ENCODE peak calls at places on chromosomes 4 and X, in five cellular contexts. D, S, L, C and G are unnamed samples.

GRCh38 chrX:115679460-115679859 is 118.5 kb downstream of the PLS3 start:
- DNase-seq in D (peak), S (peak), L (peak), C (peak), G (peak)

GRCh38 chrX:24005867-24006266 is 21.1 kb downstream of the KLHL15 start:
- DNase-seq in D (no peak), S (no peak), L (no peak), C (no peak), G (no peak)

GRCh38 chr4:87219648-87220093 is 747 bp downstream of the KLHL8 start:
- DNase-seq in D (peak), S (no peak), L (no peak), C (peak), G (peak)

GRCh38 chrX:20594985-20595384 is 328.3 kb upstream of the RPS6KA3 start:
- DNase-seq in D (peak), S (no peak), L (no peak), C (no peak), G (no peak)

GRCh38 chr4:184408021-184408710 is 66.2 kb downstream of the IRF2 start:
- DNase-seq in D (no peak), S (peak), L (no peak), C (no peak), G (no peak)

GRCh38 chr4:121278811-121279368 is 101.9 kb downstream of the QRFPR start:
- DNase-seq in D (no peak), S (no peak), L (no peak), C (no peak), G (no peak)

GRCh38 chrX:9539611-9540387 is 74.9 kb downstream of the TBL1X start:
- DNase-seq in D (no peak), S (no peak), L (no peak), C (no peak), G (peak)

GRCh38 chr4:107835409-107835808 is 10.7 kb downstream of the SGMS2 start:
- DNase-seq in D (no peak), S (no peak), L (no peak), C (no peak), G (no peak)

GRCh38 chrX:101206471-101206870 is 13.1 kb upstream of the DRP2 start:
- DNase-seq in D (peak), S (peak), L (peak), C (peak), G (peak)

GRCh38 chr4:79917246-79917645 is 155.8 kb downstream of the ANTXR2 start:
- DNase-seq in D (peak), S (peak), L (peak), C (peak), G (peak)

GRCh38 chr4:7830747-7831146 is 108.9 kb downstream of the AFAP1 start:
- DNase-seq in D (no peak), S (no peak), L (no peak), C (no peak), G (no peak)
- TF ChIP-seq POLR2A in D (no peak), S (no peak), L (no peak), C (no peak), G (no peak)

GRCh38 chr4:83929550-83929949 is 393.6 kb downstream of the GPAT3 start:
- DNase-seq in D (no peak), S (no peak), L (no peak), C (no peak), G (no peak)

GRCh38 chr4:83931659-83932058 is 395.8 kb downstream of the GPAT3 start:
- DNase-seq in D (no peak), S (no peak), L (no peak), C (no peak), G (no peak)

GRCh38 chr4:83932996-83933395 is 397.1 kb downstream of the GPAT3 start:
- DNase-seq in D (no peak), S (no peak), L (no peak), C (no peak), G (no peak)
- TF ChIP-seq MYC in D (no peak), S (no peak), L (no peak), C (no peak), G (no peak)

DNA sequence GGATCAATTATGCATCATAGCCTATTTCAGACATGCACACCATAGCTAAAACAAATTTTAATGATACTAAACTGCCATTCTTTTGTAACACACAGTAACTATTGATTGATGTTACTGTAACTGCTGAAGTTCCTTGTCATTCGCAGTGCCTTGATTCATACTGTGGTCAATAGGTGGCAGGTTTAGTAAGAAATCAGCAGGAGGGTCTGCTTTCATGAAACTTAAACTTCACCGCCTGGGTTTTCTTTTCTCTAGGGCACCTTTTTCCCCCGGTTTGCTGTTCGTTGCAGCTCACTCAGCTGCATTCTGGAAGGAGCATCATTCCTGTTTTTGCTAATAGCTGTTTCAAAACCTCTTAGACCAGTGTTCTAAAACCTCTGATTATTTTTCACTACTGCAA is 88.1 kb downstream of the RPA4 start:
- DNase-seq in D (no peak), S (no peak), L (no peak), C (no peak), G (no peak)
- TF ChIP-seq POLR2A in D (no peak), S (no peak), L (no peak), C (no peak), G (no peak)

GRCh38 chr4:15410750-15411149 is 17.1 kb upstream of the C1QTNF7 start:
- DNase-seq in D (no peak), S (peak), L (no peak), C (no peak), G (peak)
- TF ChIP-seq MYC in D (no peak), S (no peak), L (no peak), C (no peak), G (no peak)

DNA sequence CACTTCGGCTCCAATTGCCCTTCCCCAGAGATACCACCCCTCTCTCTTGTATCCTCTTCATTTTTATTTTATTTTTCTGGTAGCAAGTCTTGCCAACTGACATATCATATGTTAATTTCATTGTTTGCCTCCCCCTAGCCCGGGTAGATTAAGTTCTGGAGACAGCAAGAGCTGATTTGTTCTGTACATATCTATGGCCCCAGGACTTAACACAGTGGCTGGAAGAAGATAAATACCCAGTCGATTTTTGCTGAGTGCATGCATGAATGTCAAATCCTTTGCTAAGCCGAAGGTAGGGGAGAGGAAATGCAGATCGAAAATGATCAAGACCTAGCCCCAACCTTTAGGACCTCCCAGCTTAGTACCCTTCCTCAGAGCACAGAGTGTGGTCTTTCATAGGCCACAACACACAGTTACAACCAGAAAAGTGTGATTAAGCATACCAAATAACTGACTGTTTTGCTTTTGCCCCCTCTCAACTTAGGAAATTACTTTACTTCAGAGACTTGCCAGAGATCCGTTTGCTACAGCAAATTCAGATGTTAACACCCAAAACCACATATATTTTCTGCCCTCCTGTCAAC is 58.7 kb upstream of the KLF3 start:
- DNase-seq in D (no peak), S (no peak), L (no peak), C (no peak), G (no peak)
- TF ChIP-seq POLR2A in D (no peak), S (no peak), L (no peak), C (no peak), G (no peak)

GRCh38 chrX:47283015-47283771 is 50.4 kb downstream of the USP11 start:
- DNase-seq in D (peak), S (no peak), L (no peak), C (no peak), G (peak)

GRCh38 chrX:47273011-47273730 is 40.4 kb downstream of the USP11 start:
- DNase-seq in D (no peak), S (no peak), L (no peak), C (no peak), G (no peak)

DNA sequence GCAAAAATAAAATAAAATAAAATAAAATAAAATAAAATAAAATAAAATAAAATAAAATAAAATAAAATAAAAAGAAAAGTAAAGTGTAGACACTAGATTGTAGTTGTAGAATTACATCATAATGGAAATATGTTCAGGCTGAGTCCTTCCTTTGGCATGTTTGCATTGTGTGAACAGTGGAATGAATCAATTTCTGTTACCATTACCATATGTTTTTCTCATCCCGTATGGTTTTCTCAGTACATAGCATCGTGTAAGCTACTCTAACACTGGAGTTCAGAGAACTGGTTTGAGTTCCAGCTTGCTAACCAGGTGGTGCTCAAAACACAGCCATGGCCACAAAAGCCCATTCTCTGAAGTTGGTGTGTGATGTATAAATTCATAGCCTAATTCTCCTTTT is 45.9 kb downstream of the USP11 start:
- DNase-seq in D (peak), S (no peak), L (peak), C (no peak), G (no peak)
- TF ChIP-seq MYC in D (no peak), S (no peak), L (no peak), C (no peak), G (no peak)

GRCh38 chrX:139933904-139934303 is 1.1 kb upstream of the ATP11C start:
- DNase-seq in D (peak), S (no peak), L (peak), C (no peak), G (no peak)

GRCh38 chrX:139932901-139933796 is at the start of gene ATP11C:
- DNase-seq in D (peak), S (peak), L (peak), C (peak), G (peak)

GRCh38 chrX:139930923-139931645 is 1.8 kb downstream of the ATP11C start:
- DNase-seq in D (peak), S (peak), L (peak), C (peak), G (peak)

GRCh38 chrX:139931646-139932076 is 1.2 kb downstream of the ATP11C start:
- DNase-seq in D (no peak), S (no peak), L (no peak), C (peak), G (no peak)

DNA sequence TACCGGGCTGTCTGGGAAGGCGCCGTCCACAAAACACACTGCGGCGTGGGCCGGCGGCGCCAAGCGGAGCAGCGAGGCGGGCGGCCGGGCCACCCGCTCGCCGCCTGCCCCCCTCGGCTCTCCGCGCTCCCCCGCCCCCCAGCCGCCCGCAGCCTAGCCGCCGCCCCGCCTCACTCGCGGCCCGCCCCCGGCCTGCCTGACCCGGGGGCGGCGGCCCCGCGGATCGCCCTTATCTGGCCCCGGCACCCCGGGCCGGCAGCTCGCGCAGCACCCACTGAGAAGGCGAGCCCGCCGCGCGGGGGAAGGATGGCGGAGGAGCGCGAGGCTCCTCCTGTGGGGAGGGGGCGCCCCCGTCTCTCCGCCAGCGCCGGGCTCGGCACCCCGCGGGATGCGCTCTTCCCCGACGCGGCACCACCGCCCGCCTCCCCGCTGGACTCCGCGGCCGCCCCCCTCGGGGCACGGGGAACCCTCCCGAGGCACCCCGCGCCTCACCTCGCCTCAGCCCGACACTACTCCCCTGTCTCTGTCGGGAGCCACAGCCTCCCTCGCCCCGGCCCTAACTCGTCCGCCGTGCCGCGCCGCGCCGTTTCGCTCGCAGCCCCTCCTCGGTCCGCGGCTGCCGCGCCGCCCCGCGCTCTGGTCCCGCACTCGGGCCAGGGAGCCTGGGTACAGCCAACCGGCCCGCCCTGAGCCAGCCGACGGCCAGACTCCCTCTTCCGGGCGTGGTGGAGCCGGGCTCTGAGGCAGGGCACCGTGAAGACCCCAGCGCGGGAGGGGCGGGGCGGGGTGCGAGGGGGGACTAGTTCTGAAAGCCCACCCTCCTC is 564 bp downstream of the ATP11C start:
- DNase-seq in D (no peak), S (peak), L (peak), C (peak), G (peak)
- TF ChIP-seq POLR2A in D (no peak), S (no peak), L (no peak), C (peak), G (no peak)

DNA sequence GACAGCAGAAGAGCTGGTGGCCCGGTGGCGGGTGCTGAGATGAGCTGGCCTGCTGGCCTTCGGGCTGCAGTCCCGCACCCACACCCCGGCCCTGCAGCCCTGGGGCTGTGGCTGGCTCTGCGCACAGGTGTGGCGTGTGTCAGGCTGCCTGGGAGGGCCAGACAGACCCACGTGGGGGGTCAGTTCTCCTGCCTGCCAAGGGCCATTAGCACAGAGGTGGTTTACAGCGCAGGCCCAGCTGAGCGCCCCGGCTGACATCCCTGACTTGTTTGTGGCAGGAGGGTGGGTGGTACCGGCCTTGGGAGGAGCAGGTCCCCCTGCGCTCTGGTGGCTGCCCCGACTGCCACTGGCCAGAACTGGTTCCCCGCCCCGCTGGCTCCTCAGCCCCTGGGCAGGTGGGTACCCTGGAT is 9.4 kb upstream of the HGFAC start:
- DNase-seq in D (no peak), S (no peak), L (no peak), C (no peak), G (no peak)
- TF ChIP-seq MYC in D (no peak), S (no peak), L (no peak), C (no peak), G (no peak)